ENCODE peak calls at places on chromosomes 16 and 17, in seven cellular contexts. One of them, this sample, is unnamed.

GRCh38 chr16:11312718-11313492 is 31.8 kb upstream of the PRM1 start:
- DNase-seq in OCI-LY7: no peak
- DNase-seq in BJ: peak; percentile 52
- DNase-seq in GM12878: no peak
- DNase-seq in right lobe of liver: no peak
- DNase-seq in gastrocnemius medialis: no peak
- DNase-seq in dorsolateral prefrontal cortex: no peak
- DNase-seq in this sample: peak; percentile 44

GRCh38 chr16:10665166-10665565 is 29.6 kb downstream of the TEKT5 start:
- DNase-seq in dorsolateral prefrontal cortex: no peak
- DNase-seq in GM12878: no peak
- DNase-seq in gastrocnemius medialis: no peak
- DNase-seq in OCI-LY7: no peak
- DNase-seq in right lobe of liver: no peak
- DNase-seq in BJ: no peak
- DNase-seq in this sample: no peak

GRCh38 chr17:66290097-66290722 is 12.2 kb upstream of the PRKCA start:
- DNase-seq in OCI-LY7: peak; percentile 26
- DNase-seq in right lobe of liver: no peak
- DNase-seq in GM12878: no peak
- DNase-seq in BJ: no peak
- DNase-seq in dorsolateral prefrontal cortex: no peak
- DNase-seq in gastrocnemius medialis: no peak
- DNase-seq in this sample: no peak

GRCh38 chr16:59566446-59566845 is 832.3 kb upstream of the GOT2 start:
- DNase-seq in GM12878: no peak
- DNase-seq in dorsolateral prefrontal cortex: no peak
- DNase-seq in right lobe of liver: no peak
- DNase-seq in BJ: no peak
- DNase-seq in gastrocnemius medialis: no peak
- DNase-seq in OCI-LY7: no peak
- DNase-seq in this sample: no peak

GRCh38 chr17:2050246-2050866 is 4.5 kb upstream of the HIC1 start:
- DNase-seq in right lobe of liver: peak; percentile 81
- DNase-seq in OCI-LY7: peak; percentile 37
- DNase-seq in BJ: no peak
- DNase-seq in GM12878: no peak
- DNase-seq in gastrocnemius medialis: no peak
- DNase-seq in dorsolateral prefrontal cortex: peak; percentile 57
- DNase-seq in this sample: no peak

GRCh38 chr17:3916013-3916696 is at the start of gene P2RX1:
- DNase-seq in right lobe of liver: no peak
- DNase-seq in OCI-LY7: peak; percentile 43
- DNase-seq in gastrocnemius medialis: no peak
- DNase-seq in BJ: no peak
- DNase-seq in dorsolateral prefrontal cortex: no peak
- DNase-seq in GM12878: no peak
- DNase-seq in this sample: no peak

GRCh38 chr17:79952265-79952877 is 83.3 kb downstream of the TBC1D16 start:
- DNase-seq in dorsolateral prefrontal cortex: peak; percentile 27
- DNase-seq in right lobe of liver: peak; percentile 9
- DNase-seq in OCI-LY7: no peak
- DNase-seq in GM12878: no peak
- DNase-seq in BJ: no peak
- DNase-seq in gastrocnemius medialis: no peak
- DNase-seq in this sample: no peak

GRCh38 chr16:90044111-90044551 is 24.9 kb upstream of the DBNDD1 start:
- DNase-seq in OCI-LY7: no peak
- DNase-seq in GM12878: no peak
- DNase-seq in gastrocnemius medialis: no peak
- DNase-seq in BJ: no peak
- DNase-seq in dorsolateral prefrontal cortex: no peak
- DNase-seq in right lobe of liver: peak; percentile 53
- DNase-seq in this sample: no peak

GRCh38 chr16:15450624-15451023 is 16.2 kb downstream of the BMERB1 start:
- DNase-seq in gastrocnemius medialis: no peak
- DNase-seq in OCI-LY7: no peak
- DNase-seq in right lobe of liver: no peak
- DNase-seq in BJ: no peak
- DNase-seq in dorsolateral prefrontal cortex: no peak
- DNase-seq in GM12878: no peak
- DNase-seq in this sample: no peak

GRCh38 chr16:4415538-4416199 is 727 bp downstream of the CORO7 start:
- DNase-seq in OCI-LY7: peak; percentile 75
- DNase-seq in GM12878: no peak
- DNase-seq in dorsolateral prefrontal cortex: no peak
- DNase-seq in gastrocnemius medialis: no peak
- DNase-seq in BJ: no peak
- DNase-seq in right lobe of liver: peak; percentile 73
- DNase-seq in this sample: no peak

GRCh38 chr16:88941051-88941932 is 35.7 kb downstream of the CBFA2T3 start:
- DNase-seq in right lobe of liver: no peak
- DNase-seq in gastrocnemius medialis: no peak
- DNase-seq in BJ: no peak
- DNase-seq in OCI-LY7: peak; percentile 43
- DNase-seq in dorsolateral prefrontal cortex: no peak
- DNase-seq in GM12878: no peak
- DNase-seq in this sample: no peak

GRCh38 chr16:88943131-88943664 is 33.8 kb downstream of the CBFA2T3 start:
- DNase-seq in dorsolateral prefrontal cortex: no peak
- DNase-seq in BJ: no peak
- DNase-seq in GM12878: no peak
- DNase-seq in OCI-LY7: peak; percentile 69
- DNase-seq in gastrocnemius medialis: no peak
- DNase-seq in right lobe of liver: no peak
- DNase-seq in this sample: no peak

GRCh38 chr16:88943741-88944140 is 33.3 kb downstream of the CBFA2T3 start:
- DNase-seq in right lobe of liver: no peak
- DNase-seq in OCI-LY7: no peak
- DNase-seq in dorsolateral prefrontal cortex: no peak
- DNase-seq in gastrocnemius medialis: no peak
- DNase-seq in BJ: no peak
- DNase-seq in GM12878: no peak
- DNase-seq in this sample: no peak

GRCh38 chr16:88940196-88941050 is 36.6 kb downstream of the CBFA2T3 start:
- DNase-seq in GM12878: no peak
- DNase-seq in OCI-LY7: no peak
- DNase-seq in gastrocnemius medialis: no peak
- DNase-seq in dorsolateral prefrontal cortex: peak; percentile 77
- DNase-seq in right lobe of liver: no peak
- DNase-seq in BJ: no peak
- DNase-seq in this sample: no peak

DNA sequence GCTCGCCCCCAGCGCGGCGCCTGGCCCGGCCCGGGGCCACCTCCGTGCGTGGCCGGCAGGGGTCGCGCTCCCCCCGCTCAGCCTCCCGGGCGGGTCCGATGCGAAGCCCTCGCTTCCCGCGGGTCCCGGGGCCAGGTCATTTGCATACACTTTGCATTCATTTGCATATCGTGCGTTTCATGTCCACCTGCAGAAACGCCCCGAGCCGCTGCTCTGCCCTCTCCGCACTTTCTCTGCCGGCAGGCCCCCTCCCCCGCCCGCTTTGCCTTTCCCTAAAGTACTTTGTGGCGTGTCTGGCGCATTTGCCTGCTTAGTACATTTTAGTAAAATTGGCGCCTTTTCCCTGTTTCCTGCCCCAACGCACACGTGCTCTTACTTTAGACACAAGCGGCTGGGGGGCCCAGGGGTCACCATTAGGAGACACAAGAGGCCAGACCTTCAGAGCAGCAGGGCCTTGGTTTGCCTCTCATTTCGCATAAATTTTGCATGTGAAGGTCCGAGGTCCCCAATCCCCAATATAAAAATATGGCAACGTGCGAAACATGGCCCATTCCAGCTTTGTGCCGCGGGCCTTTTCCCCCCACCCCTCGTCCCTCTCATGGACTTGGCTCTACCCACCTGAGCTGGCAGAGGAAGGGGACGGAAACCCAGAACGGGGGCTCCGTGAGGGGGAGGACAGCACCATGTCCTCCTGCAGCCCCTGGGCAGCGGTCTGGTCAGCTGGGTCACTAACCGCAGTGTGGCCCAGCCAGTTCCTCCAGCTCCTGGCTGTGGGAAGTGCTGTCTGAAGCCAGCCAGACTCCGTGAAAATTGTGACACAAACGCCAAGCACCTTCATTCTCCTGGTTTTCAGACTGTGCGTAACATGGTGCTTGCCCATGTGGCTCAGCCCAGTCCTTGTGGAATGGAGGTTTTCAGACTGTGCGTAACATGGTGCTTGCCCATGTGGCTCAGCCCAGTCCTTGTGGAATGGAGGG is 34.8 kb downstream of the CBFA2T3 start:
- DNase-seq in dorsolateral prefrontal cortex: no peak
- DNase-seq in gastrocnemius medialis: no peak
- DNase-seq in OCI-LY7: peak; percentile 84
- DNase-seq in BJ: no peak
- DNase-seq in right lobe of liver: peak; percentile 51
- DNase-seq in GM12878: no peak
- DNase-seq in this sample: no peak
- TF ChIP-seq CTCF in dorsolateral prefrontal cortex: peak; percentile 56
- TF ChIP-seq CTCF in gastrocnemius medialis: peak; percentile 59
- TF ChIP-seq CTCF in OCI-LY7: peak; percentile 63
- TF ChIP-seq CTCF in BJ: peak; percentile 48
- TF ChIP-seq CTCF in right lobe of liver: peak; percentile 47
- TF ChIP-seq CTCF in GM12878: peak; percentile 66
- TF ChIP-seq CTCF in this sample: peak; percentile 55

GRCh38 chr17:32930512-32930911 is 2.6 kb downstream of the TMEM98 start:
- DNase-seq in right lobe of liver: no peak
- DNase-seq in dorsolateral prefrontal cortex: no peak
- DNase-seq in BJ: no peak
- DNase-seq in gastrocnemius medialis: no peak
- DNase-seq in OCI-LY7: no peak
- DNase-seq in GM12878: no peak
- DNase-seq in this sample: no peak

GRCh38 chr17:32929588-32929987 is 1.6 kb downstream of the TMEM98 start:
- DNase-seq in BJ: no peak
- DNase-seq in dorsolateral prefrontal cortex: no peak
- DNase-seq in GM12878: no peak
- DNase-seq in right lobe of liver: no peak
- DNase-seq in OCI-LY7: no peak
- DNase-seq in gastrocnemius medialis: no peak
- DNase-seq in this sample: no peak

GRCh38 chr17:32927724-32928526 is at the start of gene TMEM98:
- DNase-seq in GM12878: no peak
- DNase-seq in gastrocnemius medialis: no peak
- DNase-seq in dorsolateral prefrontal cortex: peak; percentile 37
- DNase-seq in OCI-LY7: no peak
- DNase-seq in right lobe of liver: peak; percentile 51
- DNase-seq in BJ: no peak
- DNase-seq in this sample: no peak

GRCh38 chr17:32928527-32929287 is 754 bp downstream of the TMEM98 start:
- DNase-seq in right lobe of liver: no peak
- DNase-seq in dorsolateral prefrontal cortex: no peak
- DNase-seq in BJ: no peak
- DNase-seq in gastrocnemius medialis: no peak
- DNase-seq in OCI-LY7: no peak
- DNase-seq in GM12878: no peak
- DNase-seq in this sample: no peak

GRCh38 chr17:32929288-32929574 is 1.3 kb downstream of the TMEM98 start:
- DNase-seq in right lobe of liver: no peak
- DNase-seq in GM12878: no peak
- DNase-seq in BJ: no peak
- DNase-seq in gastrocnemius medialis: no peak
- DNase-seq in OCI-LY7: no peak
- DNase-seq in dorsolateral prefrontal cortex: no peak
- DNase-seq in this sample: no peak
- H3K4me3 ChIP-seq in right lobe of liver: no peak overlapping the region
- H3K4me3 ChIP-seq in GM12878: no peak overlapping the region
- H3K4me3 ChIP-seq in BJ: peak overlapping the region; percentile 51
- H3K4me3 ChIP-seq in gastrocnemius medialis: no peak overlapping the region
- H3K4me3 ChIP-seq in OCI-LY7: no peak overlapping the region
- H3K4me3 ChIP-seq in dorsolateral prefrontal cortex: peak overlapping the region; percentile 76
- H3K4me3 ChIP-seq in this sample: peak overlapping the region; percentile 56

GRCh38 chr16:1429631-1430030 is 1.2 kb upstream of the PERCC1 start:
- DNase-seq in right lobe of liver: no peak
- DNase-seq in GM12878: no peak
- DNase-seq in gastrocnemius medialis: no peak
- DNase-seq in OCI-LY7: no peak
- DNase-seq in BJ: no peak
- DNase-seq in dorsolateral prefrontal cortex: no peak
- DNase-seq in this sample: no peak

GRCh38 chr16:1427473-1428461 is 3.1 kb upstream of the PERCC1 start:
- DNase-seq in dorsolateral prefrontal cortex: no peak
- DNase-seq in BJ: no peak
- DNase-seq in gastrocnemius medialis: no peak
- DNase-seq in right lobe of liver: peak; percentile 21
- DNase-seq in OCI-LY7: no peak
- DNase-seq in GM12878: no peak
- DNase-seq in this sample: no peak

GRCh38 chr16:1429026-1429425 is 1.9 kb upstream of the PERCC1 start:
- DNase-seq in GM12878: no peak
- DNase-seq in BJ: no peak
- DNase-seq in right lobe of liver: no peak
- DNase-seq in dorsolateral prefrontal cortex: no peak
- DNase-seq in OCI-LY7: no peak
- DNase-seq in gastrocnemius medialis: no peak
- DNase-seq in this sample: no peak

GRCh38 chr16:1426734-1427451 is 4.0 kb upstream of the PERCC1 start:
- DNase-seq in BJ: no peak
- DNase-seq in gastrocnemius medialis: no peak
- DNase-seq in GM12878: no peak
- DNase-seq in right lobe of liver: no peak
- DNase-seq in OCI-LY7: no peak
- DNase-seq in dorsolateral prefrontal cortex: no peak
- DNase-seq in this sample: no peak

GRCh38 chr16:1428511-1428910 is 2.4 kb upstream of the PERCC1 start:
- DNase-seq in GM12878: no peak
- DNase-seq in gastrocnemius medialis: no peak
- DNase-seq in dorsolateral prefrontal cortex: no peak
- DNase-seq in BJ: no peak
- DNase-seq in OCI-LY7: peak; percentile 49
- DNase-seq in right lobe of liver: peak; percentile 45
- DNase-seq in this sample: no peak
- TF ChIP-seq CTCF in GM12878: peak; percentile 53
- TF ChIP-seq CTCF in gastrocnemius medialis: no peak
- TF ChIP-seq CTCF in dorsolateral prefrontal cortex: no peak
- TF ChIP-seq CTCF in BJ: peak; percentile 40
- TF ChIP-seq CTCF in OCI-LY7: peak; percentile 65
- TF ChIP-seq CTCF in right lobe of liver: peak; percentile 34
- TF ChIP-seq CTCF in this sample: peak; percentile 35

DNA sequence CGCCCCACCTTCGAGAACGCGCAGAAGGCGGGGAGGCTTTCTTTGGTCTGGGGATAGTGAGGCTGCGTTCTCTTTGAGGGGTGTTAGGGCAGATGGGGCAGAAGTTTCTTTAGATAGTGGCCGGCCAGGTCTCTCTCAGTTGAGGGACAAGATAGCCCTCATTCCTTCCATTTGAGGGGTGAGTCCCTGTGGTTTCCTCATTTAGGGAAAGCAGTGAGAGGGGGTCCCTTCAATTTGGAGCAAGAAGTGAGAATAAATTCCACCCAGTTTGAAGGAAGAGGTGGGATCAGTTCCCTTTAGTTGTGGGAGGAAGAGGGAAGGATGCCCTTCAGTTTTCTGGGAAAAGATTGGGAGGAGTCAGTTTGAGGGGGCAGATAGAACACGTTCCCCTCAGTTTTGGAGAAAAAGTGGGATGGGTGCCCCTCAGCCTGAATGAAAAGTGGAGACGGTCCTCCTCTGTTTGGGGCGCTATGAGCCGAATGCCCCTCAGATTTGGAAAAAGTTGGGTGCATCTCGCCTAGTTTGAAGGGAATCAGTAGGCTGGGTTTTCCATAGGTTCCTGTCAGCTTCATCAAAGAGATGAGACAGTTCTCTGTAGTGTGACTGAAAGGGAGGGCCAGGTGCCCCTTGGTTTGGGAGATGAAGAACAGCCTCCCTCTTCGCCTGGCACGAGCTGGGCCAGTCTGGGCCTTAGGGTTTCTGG is 568 bp upstream of the FHOD1 start:
- DNase-seq in BJ: no peak
- DNase-seq in GM12878: no peak
- DNase-seq in OCI-LY7: no peak
- DNase-seq in right lobe of liver: no peak
- DNase-seq in gastrocnemius medialis: no peak
- DNase-seq in dorsolateral prefrontal cortex: no peak
- DNase-seq in this sample: no peak
- H3K4me3 ChIP-seq in BJ: peak overlapping the region; percentile 52
- H3K4me3 ChIP-seq in GM12878: peak overlapping the region; percentile 80
- H3K4me3 ChIP-seq in OCI-LY7: peak overlapping the region; percentile 86
- H3K4me3 ChIP-seq in right lobe of liver: peak overlapping the region; percentile 34
- H3K4me3 ChIP-seq in gastrocnemius medialis: peak overlapping the region; percentile 92
- H3K4me3 ChIP-seq in dorsolateral prefrontal cortex: peak overlapping the region; percentile 71
- H3K4me3 ChIP-seq in this sample: peak overlapping the region; percentile 91